ENCODE peak calls at places on chromosomes 4 and X, in four cellular contexts. One of them, this sample, is unnamed.

GRCh38 chrX:145821291-145821897 is 3.8 kb downstream of the SLITRK2 start:
- DNase-seq in endodermal cell: peak; percentile 91
- DNase-seq in lower leg skin: no peak
- DNase-seq in PC-3: no peak
- DNase-seq in this sample: no peak

GRCh38 chrX:133402830-133403625 is 12.3 kb downstream of the GPC4 start:
- DNase-seq in endodermal cell: no peak
- DNase-seq in PC-3: no peak
- DNase-seq in lower leg skin: no peak
- DNase-seq in this sample: no peak

GRCh38 chrX:31546130-31546529 is 474.3 kb upstream of the FTHL17 start:
- DNase-seq in PC-3: no peak
- DNase-seq in lower leg skin: no peak
- DNase-seq in endodermal cell: no peak
- DNase-seq in this sample: no peak

GRCh38 chr4:109559983-109560686 is at the start of gene MCUB:
- DNase-seq in lower leg skin: peak; percentile 97
- DNase-seq in endodermal cell: peak; percentile 94
- DNase-seq in PC-3: peak; percentile 89
- DNase-seq in this sample: peak; percentile 95

GRCh38 chr4:180840142-180840541 is 1403.1 kb upstream of the TENM3 start:
- DNase-seq in lower leg skin: no peak
- DNase-seq in endodermal cell: no peak
- DNase-seq in PC-3: no peak
- DNase-seq in this sample: no peak

GRCh38 chr4:77225022-77225421 is 68.0 kb downstream of the CCNG2 start:
- DNase-seq in endodermal cell: no peak
- DNase-seq in lower leg skin: no peak
- DNase-seq in PC-3: no peak
- DNase-seq in this sample: no peak

GRCh38 chr4:41257257-41257900 is 651 bp downstream of the UCHL1 start:
- DNase-seq in endodermal cell: peak; percentile 76
- DNase-seq in PC-3: no peak
- DNase-seq in lower leg skin: peak; percentile 87
- DNase-seq in this sample: peak; percentile 45

GRCh38 chr4:83644677-83645639 is 109.0 kb downstream of the GPAT3 start:
- DNase-seq in lower leg skin: no peak
- DNase-seq in PC-3: peak; percentile 74
- DNase-seq in endodermal cell: peak; percentile 59
- DNase-seq in this sample: peak; percentile 68

GRCh38 chr4:86935499-86935832 is 655 bp downstream of the AFF1 start:
- DNase-seq in lower leg skin: no peak
- DNase-seq in PC-3: no peak
- DNase-seq in endodermal cell: no peak
- DNase-seq in this sample: no peak

GRCh38 chrX:87525771-87526229 is 8.2 kb downstream of the KLHL4 start:
- DNase-seq in lower leg skin: no peak
- DNase-seq in PC-3: peak; percentile 70
- DNase-seq in endodermal cell: no peak
- DNase-seq in this sample: no peak

GRCh38 chr4:19945979-19946380 is 305.7 kb upstream of the SLIT2 start:
- DNase-seq in lower leg skin: no peak
- DNase-seq in PC-3: peak; percentile 87
- DNase-seq in endodermal cell: no peak
- DNase-seq in this sample: no peak

GRCh38 chr4:88110826-88111225 is 47.6 kb downstream of the ABCG2 start:
- DNase-seq in endodermal cell: no peak
- DNase-seq in lower leg skin: no peak
- DNase-seq in PC-3: no peak
- DNase-seq in this sample: no peak

GRCh38 chr4:70768301-70768948 is 46.7 kb downstream of the RUFY3 start:
- DNase-seq in PC-3: no peak
- DNase-seq in endodermal cell: no peak
- DNase-seq in lower leg skin: no peak
- DNase-seq in this sample: no peak

GRCh38 chrX:48278958-48279357 is 23.8 kb downstream of the SSX1 start:
- DNase-seq in PC-3: peak; percentile 2
- DNase-seq in lower leg skin: no peak
- DNase-seq in endodermal cell: peak; percentile 46
- DNase-seq in this sample: no peak

GRCh38 chr4:88033309-88033708 is 25.9 kb downstream of the PKD2 start:
- DNase-seq in endodermal cell: peak; percentile 64
- DNase-seq in lower leg skin: no peak
- DNase-seq in PC-3: peak; percentile 74
- DNase-seq in this sample: peak; percentile 38

GRCh38 chrX:68461541-68461940 is 28.2 kb upstream of the OPHN1 start:
- DNase-seq in lower leg skin: no peak
- DNase-seq in PC-3: no peak
- DNase-seq in endodermal cell: no peak
- DNase-seq in this sample: no peak

GRCh38 chr4:113292371-113293042 is 243.1 kb downstream of the ANK2 start:
- DNase-seq in endodermal cell: peak; percentile 87
- DNase-seq in lower leg skin: no peak
- DNase-seq in PC-3: no peak
- DNase-seq in this sample: no peak

DNA sequence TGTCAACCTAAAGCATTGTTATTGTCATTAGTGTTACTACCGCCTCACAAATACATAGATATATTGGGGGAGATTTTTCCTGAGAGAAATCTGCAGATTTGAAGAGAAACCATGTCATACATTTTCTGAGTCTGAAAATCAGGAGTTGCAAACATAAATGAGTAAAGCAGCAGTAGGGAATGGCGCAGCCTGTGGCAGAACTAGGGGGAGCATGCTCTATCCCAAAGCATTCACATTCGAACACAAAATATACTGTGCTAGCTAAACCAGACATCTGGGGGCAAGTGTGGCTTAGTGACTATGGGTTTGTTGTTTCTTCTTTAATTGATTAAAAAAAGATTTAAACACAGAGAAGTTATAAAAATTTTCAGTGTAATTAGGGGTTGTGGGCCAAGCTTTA is 83.2 kb downstream of the CPE start:
- DNase-seq in PC-3: no peak
- DNase-seq in endodermal cell: no peak
- DNase-seq in lower leg skin: no peak
- DNase-seq in this sample: no peak
- TF ChIP-seq CTCF in PC-3: no peak
- TF ChIP-seq CTCF in endodermal cell: peak; percentile 36
- TF ChIP-seq CTCF in lower leg skin: no peak
- TF ChIP-seq CTCF in this sample: no peak

DNA sequence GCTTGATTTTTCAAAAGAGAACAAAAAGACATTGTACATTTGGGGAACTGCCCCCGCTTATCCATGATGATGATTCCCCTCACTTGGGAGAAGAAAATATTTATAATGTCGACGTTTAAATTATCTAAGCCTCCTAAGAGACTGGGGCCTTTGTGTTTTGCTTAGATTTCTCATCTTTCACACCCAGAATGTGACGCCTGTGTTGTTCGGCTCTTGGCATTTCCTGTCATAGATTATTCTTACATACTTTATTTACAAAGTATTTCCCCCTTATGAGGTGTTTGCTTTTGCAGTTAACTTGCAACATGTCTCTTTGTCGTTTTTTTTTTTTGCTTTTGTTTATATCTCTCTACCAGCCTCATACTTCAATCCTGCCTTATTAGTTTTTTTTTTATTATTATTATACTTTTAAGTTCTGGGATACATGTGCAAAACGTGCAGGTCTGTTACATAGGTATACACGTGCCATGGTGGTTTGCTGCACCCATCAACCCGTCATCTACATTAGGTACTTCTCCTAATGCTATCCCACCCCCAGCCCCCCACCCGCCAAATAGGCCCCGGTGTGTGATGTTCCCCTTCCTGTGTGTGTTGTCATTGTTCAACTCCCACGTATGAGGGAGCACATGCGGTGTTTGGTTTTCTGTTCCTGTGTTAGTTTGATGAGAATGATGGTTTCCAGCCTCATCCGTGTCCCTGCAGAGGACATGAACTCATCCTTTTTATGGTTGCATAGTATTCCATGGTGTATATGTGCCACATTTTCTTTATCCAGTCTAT is 127.8 kb downstream of the FNIP2 start:
- DNase-seq in PC-3: no peak
- DNase-seq in lower leg skin: no peak
- DNase-seq in endodermal cell: no peak
- DNase-seq in this sample: no peak
- TF ChIP-seq CTCF in PC-3: no peak
- TF ChIP-seq CTCF in lower leg skin: no peak
- TF ChIP-seq CTCF in endodermal cell: no peak
- TF ChIP-seq CTCF in this sample: no peak

GRCh38 chr4:114649908-114650307 is 51.3 kb downstream of the UGT8 start:
- DNase-seq in lower leg skin: no peak
- DNase-seq in endodermal cell: no peak
- DNase-seq in PC-3: no peak
- DNase-seq in this sample: no peak

GRCh38 chr4:114658179-114658578 is 59.6 kb downstream of the UGT8 start:
- DNase-seq in PC-3: no peak
- DNase-seq in lower leg skin: no peak
- DNase-seq in endodermal cell: no peak
- DNase-seq in this sample: no peak

GRCh38 chr4:114658776-114659175 is 60.2 kb downstream of the UGT8 start:
- DNase-seq in lower leg skin: no peak
- DNase-seq in PC-3: no peak
- DNase-seq in endodermal cell: no peak
- DNase-seq in this sample: no peak

GRCh38 chr4:114653675-114654074 is 55.1 kb downstream of the UGT8 start:
- DNase-seq in endodermal cell: no peak
- DNase-seq in lower leg skin: no peak
- DNase-seq in PC-3: no peak
- DNase-seq in this sample: no peak

GRCh38 chr4:114654607-114655006 is 56.0 kb downstream of the UGT8 start:
- DNase-seq in endodermal cell: no peak
- DNase-seq in PC-3: no peak
- DNase-seq in lower leg skin: no peak
- DNase-seq in this sample: no peak
- TF ChIP-seq CTCF in endodermal cell: no peak
- TF ChIP-seq CTCF in PC-3: no peak
- TF ChIP-seq CTCF in lower leg skin: no peak
- TF ChIP-seq CTCF in this sample: peak; percentile 26

GRCh38 chr4:72283357-72283756 is 251.6 kb downstream of the NPFFR2 start:
- DNase-seq in lower leg skin: no peak
- DNase-seq in endodermal cell: no peak
- DNase-seq in PC-3: peak; percentile 19
- DNase-seq in this sample: no peak

GRCh38 chr4:72290737-72291136 is 258.9 kb downstream of the NPFFR2 start:
- DNase-seq in PC-3: no peak
- DNase-seq in endodermal cell: no peak
- DNase-seq in lower leg skin: no peak
- DNase-seq in this sample: no peak

GRCh38 chr4:72280252-72280651 is 248.5 kb downstream of the NPFFR2 start:
- DNase-seq in PC-3: no peak
- DNase-seq in lower leg skin: no peak
- DNase-seq in endodermal cell: no peak
- DNase-seq in this sample: no peak

DNA sequence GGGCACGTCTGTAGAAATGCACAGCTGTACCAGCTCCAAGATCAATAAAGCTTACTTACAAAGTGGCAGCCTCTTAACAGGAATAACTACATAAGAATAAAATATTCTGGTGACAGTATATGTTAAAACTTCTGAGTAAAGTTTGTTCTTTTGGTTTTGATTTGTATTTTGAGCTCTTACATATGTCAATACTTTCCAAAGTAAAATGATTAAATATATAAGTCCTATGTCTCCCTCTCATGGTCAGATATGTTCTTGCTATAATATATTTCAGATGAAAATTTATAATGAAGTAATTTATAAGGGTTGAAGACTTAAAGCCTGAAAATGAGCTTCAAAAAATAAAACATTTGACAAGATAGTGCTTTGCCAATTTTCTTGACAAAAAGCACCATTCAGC is 254.4 kb downstream of the NPFFR2 start:
- DNase-seq in lower leg skin: no peak
- DNase-seq in PC-3: peak; percentile 70
- DNase-seq in endodermal cell: no peak
- DNase-seq in this sample: peak; percentile 5
- TF ChIP-seq CTCF in lower leg skin: no peak
- TF ChIP-seq CTCF in PC-3: peak; percentile 68
- TF ChIP-seq CTCF in endodermal cell: peak; percentile 59
- TF ChIP-seq CTCF in this sample: no peak

GRCh38 chrX:72021975-72022374 is 109.7 kb downstream of the RTL5 start:
- DNase-seq in endodermal cell: peak; percentile 73
- DNase-seq in lower leg skin: peak; percentile 48
- DNase-seq in PC-3: peak; percentile 26
- DNase-seq in this sample: peak; percentile 39
- TF ChIP-seq CTCF in endodermal cell: peak; percentile 74
- TF ChIP-seq CTCF in lower leg skin: no peak
- TF ChIP-seq CTCF in PC-3: peak; percentile 62
- TF ChIP-seq CTCF in this sample: peak; percentile 52